ENCODE peak calls at places on chromosomes 2 and 18, in five cellular contexts. X is uterus, M is left ventricle myocardium inferior, I is tibial nerve, N is K562. P is an unnamed sample.

GRCh38 chr18:65468881-65469280 is 281.9 kb upstream of the CDH7 start:
- DNase-seq in M (no peak), X (no peak), I (no peak), N (no peak), P (no peak)

GRCh38 chr2:112474844-112475486 is 7.0 kb upstream of the TTL start:
- DNase-seq in X (no peak), I (no peak), N (no peak), M (no peak), P (peak)

GRCh38 chr2:120442923-120443571 is 97.1 kb downstream of the INHBB start:
- DNase-seq in I (no peak), M (peak), X (no peak), N (peak), P (no peak)

GRCh38 chr18:78771496-78772368 is 207.9 kb upstream of the SALL3 start:
- DNase-seq in M (no peak), N (no peak), I (no peak), X (no peak), P (no peak)

GRCh38 chr2:134002391-134002790 is 251.5 kb upstream of the MGAT5 start:
- DNase-seq in X (no peak), I (no peak), M (no peak), N (no peak), P (no peak)

GRCh38 chr2:40173276-40173675 is 278.6 kb downstream of the SLC8A1 start:
- DNase-seq in X (no peak), M (no peak), I (no peak), N (no peak), P (no peak)

GRCh38 chr2:64794426-64794995 is 140.8 kb upstream of the SERTAD2 start:
- DNase-seq in M (no peak), X (no peak), N (no peak), I (no peak), P (no peak)

GRCh38 chr2:236718207-236718992 is 148.8 kb downstream of the ACKR3 start:
- DNase-seq in I (no peak), M (no peak), N (no peak), X (no peak), P (peak)

GRCh38 chr2:120733238-120733942 is 2.3 kb upstream of the GLI2 start:
- DNase-seq in N (no peak), X (no peak), I (no peak), M (no peak), P (no peak)

GRCh38 chr2:240355962-240356361 is 79.5 kb upstream of the GPC1 start:
- DNase-seq in I (no peak), M (no peak), N (no peak), X (no peak), P (no peak)

GRCh38 chr18:70019136-70019535 is 71.5 kb upstream of the CD226 start:
- DNase-seq in I (no peak), M (no peak), X (no peak), N (no peak), P (no peak)

GRCh38 chr18:36536426-36536825 is 238.9 kb downstream of the FHOD3 start:
- DNase-seq in N (no peak), X (no peak), M (no peak), I (no peak), P (no peak)

GRCh38 chr2:32647180-32647651 is 19.4 kb downstream of the TTC27 start:
- DNase-seq in X (no peak), I (no peak), M (no peak), N (no peak), P (peak)

GRCh38 chr2:112942654-112943002 is 31.7 kb downstream of the IL37 start:
- DNase-seq in X (no peak), N (no peak), I (no peak), M (no peak), P (no peak)

GRCh38 chr2:37800176-37800835 is 124.8 kb upstream of the RMDN2 start:
- DNase-seq in N (no peak), I (no peak), M (no peak), X (no peak), P (no peak)

GRCh38 chr2:65366595-65367125 is 65.7 kb downstream of the SPRED2 start:
- DNase-seq in M (no peak), N (peak), X (peak), I (no peak), P (peak)

GRCh38 chr2:18262601-18263000 is 297.9 kb downstream of the RDH14 start:
- DNase-seq in M (no peak), N (no peak), I (no peak), X (no peak), P (peak)

GRCh38 chr2:177573120-177573519 is 180.5 kb downstream of the AGPS start:
- DNase-seq in X (no peak), N (no peak), I (no peak), M (no peak), P (peak)

GRCh38 chr2:64120928-64121327 is 23.3 kb downstream of the PELI1 start:
- DNase-seq in M (no peak), X (no peak), N (no peak), I (no peak), P (no peak)

GRCh38 chr2:16653083-16653375 is 12.6 kb downstream of the CYRIA start:
- DNase-seq in M (peak), X (peak), I (no peak), N (no peak), P (no peak)

GRCh38 chr2:102049756-102050443 is 58.1 kb downstream of the IL1R2 start:
- DNase-seq in I (peak), X (no peak), N (no peak), M (no peak), P (peak)

GRCh38 chr2:12261993-12262680 is 454.6 kb upstream of the TRIB2 start:
- DNase-seq in N (no peak), I (no peak), M (no peak), X (no peak), P (no peak)

GRCh38 chr2:26724004-26724750 is 31.7 kb downstream of the KCNK3 start:
- DNase-seq in M (peak), X (peak), N (peak), I (peak), P (peak)

GRCh38 chr2:33477473-33478468 is 1.3 kb downstream of the RASGRP3 start:
- DNase-seq in X (no peak), I (peak), N (peak), M (peak), P (no peak)

GRCh38 chr2:40256649-40257048 is 195.2 kb downstream of the SLC8A1 start:
- DNase-seq in X (no peak), N (no peak), I (no peak), M (no peak), P (no peak)

GRCh38 chr2:237486334-237486818 is 675 bp upstream of the MLPH start:
- DNase-seq in M (no peak), I (no peak), N (no peak), X (no peak), P (no peak)

GRCh38 chr2:235551965-235552364 is 58.1 kb downstream of the AGAP1 start:
- DNase-seq in X (no peak), N (peak), M (peak), I (peak), P (peak)

GRCh38 chr2:64629329-64629781 is 24.4 kb downstream of the SERTAD2 start:
- DNase-seq in M (no peak), N (no peak), X (no peak), I (no peak), P (peak)

GRCh38 chr2:46683541-46683940 is 204.2 kb downstream of the TMEM247 start:
- DNase-seq in I (no peak), X (no peak), M (no peak), N (no peak), P (no peak)

GRCh38 chr2:215553946-215554345 is 118.1 kb upstream of the FN1 start:
- DNase-seq in X (no peak), N (peak), M (no peak), I (no peak), P (no peak)
- TF ChIP-seq CTCF in X (no peak), N (no peak), M (no peak), I (no peak), P (no peak)

GRCh38 chr2:109129356-109129920 is 433 bp downstream of the SH3RF3 start:
- DNase-seq in X (no peak), I (no peak), N (no peak), M (peak), P (peak)
- H3K4me3 ChIP-seq in X (peak), I (peak), N (no peak), M (peak), P (peak)

GRCh38 chr2:211503856-211504255 is 947.5 kb downstream of the CPS1 start:
- DNase-seq in I (no peak), M (no peak), X (no peak), N (peak), P (no peak)
- TF ChIP-seq CTCF in I (no peak), M (no peak), X (no peak), N (peak), P (no peak)

GRCh38 chr2:148613231-148614023 is 31.1 kb upstream of the EPC2 start:
- DNase-seq in M (no peak), N (no peak), X (no peak), I (no peak), P (peak)
- H3K4me3 ChIP-seq in M (no peak), N (no peak), X (no peak), I (no peak), P (no peak)

GRCh38 chr2:118278046-118278445 is 189.8 kb downstream of the INSIG2 start:
- DNase-seq in X (no peak), N (no peak), M (no peak), I (no peak), P (no peak)
- TF ChIP-seq CTCF in X (no peak), N (no peak), M (no peak), I (no peak), P (no peak)